ENCODE peak calls at places on chromosome X, in ten cellular contexts. One of them, this sample, is unnamed.

GRCh38 chrX:8520791-8521190 is 56.2 kb downstream of the VCX3B start:
- DNase-seq in HL-60: no peak
- DNase-seq in transverse colon: no peak
- DNase-seq in NAMALWA: no peak
- DNase-seq in neural progenitor cell: no peak
- DNase-seq in stimulated activated CD4-positive, alpha-beta T cell treated with anti-CD3 and anti-CD28 coated beads, TNF-alpha, amount 100 ng/mL, for 1 hour: no peak
- DNase-seq in activated CD4-positive, alpha-beta T cell treated with anti-CD3 and anti-CD28 coated beads, Interleukin-2, amount 10 ng/mL, durations not matched to agents 7 days and 5 days: no peak
- DNase-seq in heart right ventricle: no peak
- DNase-seq in AG08395: no peak
- DNase-seq in BJ: no peak
- DNase-seq in this sample: no peak

GRCh38 chrX:45267007-45267406 is 66.3 kb upstream of the DIPK2B start:
- DNase-seq in HL-60: no peak
- DNase-seq in stimulated activated CD4-positive, alpha-beta T cell treated with anti-CD3 and anti-CD28 coated beads, TNF-alpha, amount 100 ng/mL, for 1 hour: no peak
- DNase-seq in AG08395: no peak
- DNase-seq in neural progenitor cell: no peak
- DNase-seq in transverse colon: no peak
- DNase-seq in NAMALWA: no peak
- DNase-seq in heart right ventricle: no peak
- DNase-seq in BJ: no peak
- DNase-seq in activated CD4-positive, alpha-beta T cell treated with anti-CD3 and anti-CD28 coated beads, Interleukin-2, amount 10 ng/mL, durations not matched to agents 7 days and 5 days: no peak
- DNase-seq in this sample: no peak

GRCh38 chrX:17160971-17161370 is 214.0 kb upstream of the NHS start:
- DNase-seq in neural progenitor cell: no peak
- DNase-seq in AG08395: no peak
- DNase-seq in activated CD4-positive, alpha-beta T cell treated with anti-CD3 and anti-CD28 coated beads, Interleukin-2, amount 10 ng/mL, durations not matched to agents 7 days and 5 days: no peak
- DNase-seq in transverse colon: no peak
- DNase-seq in NAMALWA: peak
- DNase-seq in HL-60: no peak
- DNase-seq in stimulated activated CD4-positive, alpha-beta T cell treated with anti-CD3 and anti-CD28 coated beads, TNF-alpha, amount 100 ng/mL, for 1 hour: no peak
- DNase-seq in heart right ventricle: no peak
- DNase-seq in BJ: no peak
- DNase-seq in this sample: no peak

GRCh38 chrX:72253686-72254085 is 14.9 kb upstream of the ERCC6L start:
- DNase-seq in heart right ventricle: no peak
- DNase-seq in neural progenitor cell: no peak
- DNase-seq in activated CD4-positive, alpha-beta T cell treated with anti-CD3 and anti-CD28 coated beads, Interleukin-2, amount 10 ng/mL, durations not matched to agents 7 days and 5 days: no peak
- DNase-seq in NAMALWA: no peak
- DNase-seq in stimulated activated CD4-positive, alpha-beta T cell treated with anti-CD3 and anti-CD28 coated beads, TNF-alpha, amount 100 ng/mL, for 1 hour: no peak
- DNase-seq in AG08395: no peak
- DNase-seq in HL-60: no peak
- DNase-seq in transverse colon: no peak
- DNase-seq in BJ: no peak
- DNase-seq in this sample: no peak

GRCh38 chrX:119015407-119016242 is 41.2 kb downstream of the LONRF3 start:
- DNase-seq in AG08395: peak
- DNase-seq in NAMALWA: peak
- DNase-seq in neural progenitor cell: no peak
- DNase-seq in BJ: peak
- DNase-seq in heart right ventricle: peak
- DNase-seq in transverse colon: peak
- DNase-seq in activated CD4-positive, alpha-beta T cell treated with anti-CD3 and anti-CD28 coated beads, Interleukin-2, amount 10 ng/mL, durations not matched to agents 7 days and 5 days: no peak
- DNase-seq in HL-60: peak
- DNase-seq in stimulated activated CD4-positive, alpha-beta T cell treated with anti-CD3 and anti-CD28 coated beads, TNF-alpha, amount 100 ng/mL, for 1 hour: no peak
- DNase-seq in this sample: peak

GRCh38 chrX:107715331-107716044 is 60.1 kb downstream of the TSC22D3 start:
- DNase-seq in HL-60: no peak
- DNase-seq in heart right ventricle: no peak
- DNase-seq in AG08395: no peak
- DNase-seq in transverse colon: peak
- DNase-seq in BJ: no peak
- DNase-seq in activated CD4-positive, alpha-beta T cell treated with anti-CD3 and anti-CD28 coated beads, Interleukin-2, amount 10 ng/mL, durations not matched to agents 7 days and 5 days: peak
- DNase-seq in neural progenitor cell: no peak
- DNase-seq in stimulated activated CD4-positive, alpha-beta T cell treated with anti-CD3 and anti-CD28 coated beads, TNF-alpha, amount 100 ng/mL, for 1 hour: no peak
- DNase-seq in NAMALWA: no peak
- DNase-seq in this sample: no peak

GRCh38 chrX:153829549-153829798 is 870 bp downstream of the PDZD4 start:
- DNase-seq in activated CD4-positive, alpha-beta T cell treated with anti-CD3 and anti-CD28 coated beads, Interleukin-2, amount 10 ng/mL, durations not matched to agents 7 days and 5 days: no peak
- DNase-seq in stimulated activated CD4-positive, alpha-beta T cell treated with anti-CD3 and anti-CD28 coated beads, TNF-alpha, amount 100 ng/mL, for 1 hour: no peak
- DNase-seq in heart right ventricle: no peak
- DNase-seq in neural progenitor cell: no peak
- DNase-seq in BJ: no peak
- DNase-seq in AG08395: no peak
- DNase-seq in transverse colon: no peak
- DNase-seq in HL-60: no peak
- DNase-seq in NAMALWA: no peak
- DNase-seq in this sample: no peak

GRCh38 chrX:28979876-28980275 is 392.6 kb downstream of the IL1RAPL1 start:
- DNase-seq in NAMALWA: no peak
- DNase-seq in BJ: no peak
- DNase-seq in HL-60: no peak
- DNase-seq in heart right ventricle: no peak
- DNase-seq in neural progenitor cell: no peak
- DNase-seq in activated CD4-positive, alpha-beta T cell treated with anti-CD3 and anti-CD28 coated beads, Interleukin-2, amount 10 ng/mL, durations not matched to agents 7 days and 5 days: no peak
- DNase-seq in stimulated activated CD4-positive, alpha-beta T cell treated with anti-CD3 and anti-CD28 coated beads, TNF-alpha, amount 100 ng/mL, for 1 hour: no peak
- DNase-seq in AG08395: no peak
- DNase-seq in transverse colon: no peak
- DNase-seq in this sample: no peak

GRCh38 chrX:104565791-104566687 is at the start of gene IL1RAPL2:
- DNase-seq in neural progenitor cell: peak
- DNase-seq in transverse colon: peak
- DNase-seq in AG08395: no peak
- DNase-seq in activated CD4-positive, alpha-beta T cell treated with anti-CD3 and anti-CD28 coated beads, Interleukin-2, amount 10 ng/mL, durations not matched to agents 7 days and 5 days: peak
- DNase-seq in heart right ventricle: peak
- DNase-seq in HL-60: no peak
- DNase-seq in BJ: no peak
- DNase-seq in NAMALWA: no peak
- DNase-seq in stimulated activated CD4-positive, alpha-beta T cell treated with anti-CD3 and anti-CD28 coated beads, TNF-alpha, amount 100 ng/mL, for 1 hour: no peak
- DNase-seq in this sample: no peak

GRCh38 chrX:78946178-78946896 is 1.1 kb downstream of the P2RY10 start:
- DNase-seq in AG08395: no peak
- DNase-seq in stimulated activated CD4-positive, alpha-beta T cell treated with anti-CD3 and anti-CD28 coated beads, TNF-alpha, amount 100 ng/mL, for 1 hour: no peak
- DNase-seq in NAMALWA: no peak
- DNase-seq in transverse colon: no peak
- DNase-seq in heart right ventricle: no peak
- DNase-seq in neural progenitor cell: no peak
- DNase-seq in BJ: no peak
- DNase-seq in activated CD4-positive, alpha-beta T cell treated with anti-CD3 and anti-CD28 coated beads, Interleukin-2, amount 10 ng/mL, durations not matched to agents 7 days and 5 days: no peak
- DNase-seq in HL-60: no peak
- DNase-seq in this sample: no peak

GRCh38 chrX:40260123-40260751 is 162.5 kb upstream of the BCOR start:
- DNase-seq in NAMALWA: no peak
- DNase-seq in BJ: no peak
- DNase-seq in AG08395: peak
- DNase-seq in activated CD4-positive, alpha-beta T cell treated with anti-CD3 and anti-CD28 coated beads, Interleukin-2, amount 10 ng/mL, durations not matched to agents 7 days and 5 days: no peak
- DNase-seq in transverse colon: no peak
- DNase-seq in HL-60: no peak
- DNase-seq in heart right ventricle: no peak
- DNase-seq in neural progenitor cell: no peak
- DNase-seq in stimulated activated CD4-positive, alpha-beta T cell treated with anti-CD3 and anti-CD28 coated beads, TNF-alpha, amount 100 ng/mL, for 1 hour: no peak
- DNase-seq in this sample: no peak

GRCh38 chrX:110081740-110082139 is 78.8 kb downstream of the TMEM164 start:
- DNase-seq in HL-60: no peak
- DNase-seq in BJ: no peak
- DNase-seq in transverse colon: no peak
- DNase-seq in NAMALWA: no peak
- DNase-seq in stimulated activated CD4-positive, alpha-beta T cell treated with anti-CD3 and anti-CD28 coated beads, TNF-alpha, amount 100 ng/mL, for 1 hour: no peak
- DNase-seq in activated CD4-positive, alpha-beta T cell treated with anti-CD3 and anti-CD28 coated beads, Interleukin-2, amount 10 ng/mL, durations not matched to agents 7 days and 5 days: no peak
- DNase-seq in AG08395: no peak
- DNase-seq in neural progenitor cell: no peak
- DNase-seq in heart right ventricle: peak
- DNase-seq in this sample: no peak

GRCh38 chrX:71912156-71912555 is 1.5 kb downstream of the NHSL2 start:
- DNase-seq in NAMALWA: no peak
- DNase-seq in HL-60: no peak
- DNase-seq in BJ: no peak
- DNase-seq in stimulated activated CD4-positive, alpha-beta T cell treated with anti-CD3 and anti-CD28 coated beads, TNF-alpha, amount 100 ng/mL, for 1 hour: no peak
- DNase-seq in activated CD4-positive, alpha-beta T cell treated with anti-CD3 and anti-CD28 coated beads, Interleukin-2, amount 10 ng/mL, durations not matched to agents 7 days and 5 days: no peak
- DNase-seq in neural progenitor cell: peak
- DNase-seq in heart right ventricle: no peak
- DNase-seq in AG08395: no peak
- DNase-seq in transverse colon: no peak
- DNase-seq in this sample: no peak

GRCh38 chrX:134246282-134246681 is 9.3 kb downstream of the CCDC160 start:
- DNase-seq in BJ: no peak
- DNase-seq in stimulated activated CD4-positive, alpha-beta T cell treated with anti-CD3 and anti-CD28 coated beads, TNF-alpha, amount 100 ng/mL, for 1 hour: no peak
- DNase-seq in heart right ventricle: no peak
- DNase-seq in HL-60: no peak
- DNase-seq in AG08395: no peak
- DNase-seq in neural progenitor cell: peak
- DNase-seq in activated CD4-positive, alpha-beta T cell treated with anti-CD3 and anti-CD28 coated beads, Interleukin-2, amount 10 ng/mL, durations not matched to agents 7 days and 5 days: no peak
- DNase-seq in transverse colon: no peak
- DNase-seq in NAMALWA: peak
- DNase-seq in this sample: no peak

GRCh38 chrX:101265869-101266428 is 25.2 kb downstream of the TAF7L start:
- DNase-seq in transverse colon: no peak
- DNase-seq in heart right ventricle: no peak
- DNase-seq in BJ: peak
- DNase-seq in activated CD4-positive, alpha-beta T cell treated with anti-CD3 and anti-CD28 coated beads, Interleukin-2, amount 10 ng/mL, durations not matched to agents 7 days and 5 days: no peak
- DNase-seq in neural progenitor cell: no peak
- DNase-seq in NAMALWA: no peak
- DNase-seq in HL-60: no peak
- DNase-seq in stimulated activated CD4-positive, alpha-beta T cell treated with anti-CD3 and anti-CD28 coated beads, TNF-alpha, amount 100 ng/mL, for 1 hour: no peak
- DNase-seq in AG08395: peak
- DNase-seq in this sample: peak

GRCh38 chrX:30643313-30643821 is 9.9 kb upstream of the GK start:
- DNase-seq in NAMALWA: no peak
- DNase-seq in transverse colon: no peak
- DNase-seq in stimulated activated CD4-positive, alpha-beta T cell treated with anti-CD3 and anti-CD28 coated beads, TNF-alpha, amount 100 ng/mL, for 1 hour: no peak
- DNase-seq in neural progenitor cell: no peak
- DNase-seq in HL-60: peak
- DNase-seq in BJ: no peak
- DNase-seq in AG08395: peak
- DNase-seq in activated CD4-positive, alpha-beta T cell treated with anti-CD3 and anti-CD28 coated beads, Interleukin-2, amount 10 ng/mL, durations not matched to agents 7 days and 5 days: no peak
- DNase-seq in heart right ventricle: no peak
- DNase-seq in this sample: no peak

GRCh38 chrX:17990542-17990941 is 129.4 kb upstream of the RAI2 start:
- DNase-seq in HL-60: no peak
- DNase-seq in AG08395: no peak
- DNase-seq in stimulated activated CD4-positive, alpha-beta T cell treated with anti-CD3 and anti-CD28 coated beads, TNF-alpha, amount 100 ng/mL, for 1 hour: no peak
- DNase-seq in neural progenitor cell: no peak
- DNase-seq in NAMALWA: no peak
- DNase-seq in activated CD4-positive, alpha-beta T cell treated with anti-CD3 and anti-CD28 coated beads, Interleukin-2, amount 10 ng/mL, durations not matched to agents 7 days and 5 days: no peak
- DNase-seq in BJ: no peak
- DNase-seq in heart right ventricle: no peak
- DNase-seq in transverse colon: no peak
- DNase-seq in this sample: no peak

GRCh38 chrX:56783450-56783831 is 54.4 kb downstream of the NBDY start:
- DNase-seq in HL-60: no peak
- DNase-seq in AG08395: peak
- DNase-seq in stimulated activated CD4-positive, alpha-beta T cell treated with anti-CD3 and anti-CD28 coated beads, TNF-alpha, amount 100 ng/mL, for 1 hour: no peak
- DNase-seq in heart right ventricle: no peak
- DNase-seq in BJ: no peak
- DNase-seq in transverse colon: peak
- DNase-seq in activated CD4-positive, alpha-beta T cell treated with anti-CD3 and anti-CD28 coated beads, Interleukin-2, amount 10 ng/mL, durations not matched to agents 7 days and 5 days: no peak
- DNase-seq in NAMALWA: no peak
- DNase-seq in neural progenitor cell: peak
- DNase-seq in this sample: no peak

GRCh38 chrX:138287200-138287865 is 424.2 kb downstream of the FGF13 start:
- DNase-seq in BJ: no peak
- DNase-seq in heart right ventricle: no peak
- DNase-seq in activated CD4-positive, alpha-beta T cell treated with anti-CD3 and anti-CD28 coated beads, Interleukin-2, amount 10 ng/mL, durations not matched to agents 7 days and 5 days: no peak
- DNase-seq in transverse colon: no peak
- DNase-seq in stimulated activated CD4-positive, alpha-beta T cell treated with anti-CD3 and anti-CD28 coated beads, TNF-alpha, amount 100 ng/mL, for 1 hour: no peak
- DNase-seq in HL-60: no peak
- DNase-seq in neural progenitor cell: no peak
- DNase-seq in AG08395: no peak
- DNase-seq in NAMALWA: no peak
- DNase-seq in this sample: no peak

GRCh38 chrX:17030580-17031285 is 84.3 kb downstream of the REPS2 start:
- DNase-seq in AG08395: peak
- DNase-seq in HL-60: no peak
- DNase-seq in stimulated activated CD4-positive, alpha-beta T cell treated with anti-CD3 and anti-CD28 coated beads, TNF-alpha, amount 100 ng/mL, for 1 hour: no peak
- DNase-seq in activated CD4-positive, alpha-beta T cell treated with anti-CD3 and anti-CD28 coated beads, Interleukin-2, amount 10 ng/mL, durations not matched to agents 7 days and 5 days: no peak
- DNase-seq in BJ: no peak
- DNase-seq in NAMALWA: no peak
- DNase-seq in heart right ventricle: no peak
- DNase-seq in transverse colon: no peak
- DNase-seq in neural progenitor cell: no peak
- DNase-seq in this sample: no peak

This sample was measured in HFF-Myc.